ENCODE peak calls at places on chromosomes 6 and 20, in nine cellular contexts. R is fibroblast of mammary gland, K is BJ, B is pancreas, M is hepatocyte, Q is GM12865, H is bronchial epithelial cell, Y is AG04450, F is AG09309. W is an unnamed sample.

GRCh38 chr6:137013738-137014602 is 30.8 kb downstream of the IL20RA start:
- DNase-seq in R (peak), K (no peak), B (no peak), M (peak), Q (no peak), H (peak), Y (peak), F (peak), W (peak)

GRCh38 chr6:170178266-170178560 is 112.7 kb downstream of the DLL1 start:
- DNase-seq in R (no peak), K (no peak), B (no peak), M (no peak), Q (no peak), H (no peak), Y (no peak), F (no peak), W (no peak)

GRCh38 chr6:16466778-16467177 is 228.4 kb downstream of the GMPR start:
- DNase-seq in R (no peak), K (no peak), B (no peak), M (no peak), Q (no peak), H (no peak), Y (no peak), F (no peak), W (no peak)

GRCh38 chr20:59518881-59519706 is 85.2 kb upstream of the PHACTR3 start:
- DNase-seq in R (peak), K (no peak), B (no peak), M (peak), Q (peak), H (peak), Y (no peak), F (peak), W (no peak)

GRCh38 chr20:50582092-50582491 is 71.9 kb downstream of the PTPN1 start:
- DNase-seq in R (no peak), K (no peak), B (no peak), M (no peak), Q (no peak), H (no peak), Y (no peak), F (no peak), W (no peak)

GRCh38 chr6:111799576-111800467 is 73.4 kb downstream of the FYN start:
- DNase-seq in R (no peak), K (no peak), B (no peak), M (no peak), Q (no peak), H (no peak), Y (no peak), F (no peak), W (no peak)

GRCh38 chr6:137013031-137013430 is 31.7 kb downstream of the IL20RA start:
- DNase-seq in R (peak), K (no peak), B (no peak), M (no peak), Q (no peak), H (peak), Y (no peak), F (no peak), W (no peak)

GRCh38 chr6:30732237-30732943 is 10.1 kb downstream of the FLOT1 start:
- DNase-seq in R (no peak), K (no peak), B (no peak), M (no peak), Q (no peak), H (no peak), Y (no peak), F (no peak), W (no peak)

GRCh38 chr6:28203201-28203600 is 21.9 kb upstream of the ZSCAN9 start:
- DNase-seq in R (no peak), K (no peak), B (no peak), M (no peak), Q (no peak), H (no peak), Y (no peak), F (no peak), W (no peak)

GRCh38 chr6:76441850-76442249 is 369.4 kb upstream of the IMPG1 start:
- DNase-seq in R (no peak), K (no peak), B (no peak), M (peak), Q (no peak), H (no peak), Y (no peak), F (no peak), W (no peak)

GRCh38 chr6:117907600-117908245 is 659 bp downstream of the SLC35F1 start:
- DNase-seq in R (no peak), K (no peak), B (peak), M (peak), Q (no peak), H (no peak), Y (no peak), F (no peak), W (no peak)

GRCh38 chr6:130473886-130474285 is 108.1 kb downstream of the TMEM200A start:
- DNase-seq in R (peak), K (peak), B (no peak), M (no peak), Q (no peak), H (peak), Y (no peak), F (peak), W (no peak)

GRCh38 chr20:56429496-56429895 is 17.4 kb downstream of the CASS4 start:
- DNase-seq in R (peak), K (no peak), B (no peak), M (no peak), Q (no peak), H (peak), Y (no peak), F (peak), W (no peak)

GRCh38 chr20:36542516-36543186 is 1.3 kb downstream of the MYL9 start:
- DNase-seq in R (no peak), K (no peak), B (peak), M (no peak), Q (no peak), H (no peak), Y (no peak), F (no peak), W (no peak)

GRCh38 chr6:133187657-133188453 is 53.3 kb upstream of the EYA4 start:
- DNase-seq in R (no peak), K (no peak), B (no peak), M (no peak), Q (no peak), H (peak), Y (no peak), F (no peak), W (peak)

GRCh38 chr6:158410784-158411183 is 98.5 kb downstream of the TULP4 start:
- DNase-seq in R (no peak), K (no peak), B (no peak), M (no peak), Q (no peak), H (no peak), Y (no peak), F (no peak), W (no peak)

GRCh38 chr20:36847009-36847709 is 28.8 kb upstream of the TLDC2 start:
- DNase-seq in R (peak), K (no peak), B (no peak), M (peak), Q (no peak), H (peak), Y (peak), F (no peak), W (peak)

GRCh38 chr20:12229891-12230290 is 312.2 kb downstream of the BTBD3 start:
- DNase-seq in R (no peak), K (no peak), B (no peak), M (no peak), Q (no peak), H (no peak), Y (no peak), F (no peak), W (no peak)

GRCh38 chr20:10715035-10715434 is 41.2 kb upstream of the JAG1 start:
- DNase-seq in R (peak), K (no peak), B (no peak), M (no peak), Q (no peak), H (peak), Y (peak), F (no peak), W (peak)

GRCh38 chr20:17326096-17326495 is 99.3 kb downstream of the PCSK2 start:
- DNase-seq in R (no peak), K (no peak), B (no peak), M (no peak), Q (no peak), H (no peak), Y (no peak), F (no peak), W (no peak)

GRCh38 chr6:110672122-110672521 is 143.1 kb downstream of the CDK19 start:
- DNase-seq in R (no peak), K (no peak), B (no peak), M (no peak), Q (no peak), H (no peak), Y (no peak), F (no peak), W (no peak)

GRCh38 chr6:130587778-130588520 is 222.1 kb downstream of the TMEM200A start:
- DNase-seq in R (peak), K (no peak), B (no peak), M (no peak), Q (no peak), H (peak), Y (peak), F (peak), W (peak)

GRCh38 chr6:17714879-17715860 is 8.4 kb upstream of the NUP153 start:
- DNase-seq in R (peak), K (peak), B (no peak), M (peak), Q (peak), H (peak), Y (peak), F (peak), W (peak)

GRCh38 chr6:100751590-100751989 is 129.5 kb downstream of the ASCC3 start:
- DNase-seq in R (no peak), K (no peak), B (no peak), M (no peak), Q (no peak), H (no peak), Y (no peak), F (no peak), W (no peak)

GRCh38 chr6:82951389-82951788 is 114.3 kb downstream of the UBE3D start:
- DNase-seq in R (no peak), K (no peak), B (no peak), M (no peak), Q (no peak), H (peak), Y (no peak), F (no peak), W (no peak)

GRCh38 chr6:157974341-157974894 is 7.2 kb upstream of the SYNJ2 start:
- DNase-seq in R (peak), K (no peak), B (no peak), M (no peak), Q (no peak), H (no peak), Y (no peak), F (no peak), W (no peak)

GRCh38 chr6:160535270-160535669 is 128.8 kb downstream of the LPA start:
- DNase-seq in R (no peak), K (no peak), B (no peak), M (no peak), Q (no peak), H (no peak), Y (no peak), F (no peak), W (no peak)

GRCh38 chr6:118963003-118963402 is 28.0 kb upstream of the MCM9 start:
- DNase-seq in R (peak), K (no peak), B (no peak), M (no peak), Q (no peak), H (peak), Y (no peak), F (no peak), W (no peak)

GRCh38 chr20:18728867-18729224 is 84.7 kb upstream of the SCP2D1 start:
- DNase-seq in R (no peak), K (no peak), B (no peak), M (no peak), Q (no peak), H (no peak), Y (no peak), F (no peak), W (no peak)

GRCh38 chr20:62902926-62903615 is 23.2 kb downstream of the DIDO1 start:
- DNase-seq in R (peak), K (no peak), B (no peak), M (no peak), Q (no peak), H (no peak), Y (peak), F (no peak), W (no peak)

GRCh38 chr6:169885131-169885530 is 133.7 kb downstream of the ERMARD start:
- DNase-seq in R (no peak), K (no peak), B (no peak), M (no peak), Q (no peak), H (no peak), Y (no peak), F (no peak), W (no peak)

GRCh38 chr6:118697554-118697953 is 46.2 kb upstream of the CEP85L start:
- DNase-seq in R (no peak), K (no peak), B (no peak), M (no peak), Q (no peak), H (no peak), Y (no peak), F (no peak), W (no peak)

GRCh38 chr6:165889636-165890403 is 226.8 kb upstream of the PDE10A start:
- DNase-seq in R (peak), K (no peak), B (no peak), M (peak), Q (peak), H (peak), Y (no peak), F (no peak), W (peak)

GRCh38 chr20:24668384-24668702 is 198.9 kb downstream of the SYNDIG1 start:
- DNase-seq in R (no peak), K (no peak), B (no peak), M (no peak), Q (no peak), H (no peak), Y (no peak), F (no peak), W (no peak)

GRCh38 chr6:149929422-149929821 is 6.5 kb upstream of the RAET1G start:
- DNase-seq in R (no peak), K (no peak), B (no peak), M (no peak), Q (no peak), H (no peak), Y (no peak), F (no peak), W (no peak)

DNA sequence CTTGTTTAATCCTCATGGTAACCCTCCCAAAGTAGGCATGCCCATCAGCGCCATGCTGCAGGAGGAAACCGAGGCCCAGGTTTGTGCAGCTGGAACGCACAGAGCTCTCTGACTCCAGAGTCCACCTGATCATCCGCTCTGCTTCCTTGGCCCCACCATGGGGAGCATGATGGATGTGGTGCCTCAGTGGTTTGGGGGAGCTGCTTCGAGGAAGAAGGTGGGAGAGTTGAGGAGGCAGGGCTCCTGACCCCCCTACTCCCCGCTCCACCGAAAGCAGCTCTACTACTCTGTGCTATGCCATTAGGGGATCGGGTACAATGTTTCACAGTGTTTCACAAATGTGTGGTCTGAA is 52.2 kb downstream of the TGM2 start:
- DNase-seq in R (no peak), K (no peak), B (no peak), M (no peak), Q (no peak), H (no peak), Y (no peak), F (no peak), W (no peak)
- TF ChIP-seq CTCF in R (no peak), K (no peak), B (no peak), M (no peak), Q (no peak), H (no peak), Y (no peak), F (no peak), W (no peak)

GRCh38 chr6:33075568-33076405 is at the start of gene HLA-DPB1:
- DNase-seq in R (peak), K (peak), B (no peak), M (peak), Q (peak), H (peak), Y (no peak), F (peak), W (peak)

GRCh38 chr6:33072508-33073100 is 845 bp downstream of the HLA-DPA1 start:
- DNase-seq in R (no peak), K (no peak), B (no peak), M (no peak), Q (no peak), H (no peak), Y (no peak), F (no peak), W (no peak)

GRCh38 chr6:33071579-33071978 is 1.9 kb downstream of the HLA-DPA1 start:
- DNase-seq in R (no peak), K (no peak), B (no peak), M (no peak), Q (no peak), H (no peak), Y (no peak), F (no peak), W (no peak)

GRCh38 chr6:33075208-33075567 is 602 bp upstream of the HLA-DPB1 start:
- DNase-seq in R (no peak), K (no peak), B (no peak), M (no peak), Q (peak), H (no peak), Y (no peak), F (no peak), W (no peak)

DNA sequence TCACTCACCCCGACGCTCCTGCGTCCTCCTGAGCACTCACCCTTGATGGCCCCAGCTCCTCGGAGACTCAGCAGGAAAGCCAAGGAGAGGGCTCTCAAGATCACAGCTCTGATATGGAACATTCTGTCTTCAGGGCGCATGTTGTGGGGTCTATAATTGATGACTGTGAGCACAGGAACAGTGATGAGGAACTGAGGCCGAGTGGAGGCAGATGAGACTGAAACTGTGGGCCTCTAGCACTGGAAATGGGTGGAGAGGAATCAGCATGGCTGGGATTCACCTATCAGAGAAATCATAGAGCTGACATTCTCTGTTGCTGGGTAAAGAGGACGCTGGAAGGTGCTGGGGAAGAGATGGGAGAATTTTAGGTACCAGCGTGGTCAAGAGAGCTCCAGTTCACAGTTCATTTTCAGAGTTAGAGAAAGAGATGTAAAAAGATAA is at the start of gene HLA-DPA1:
- DNase-seq in R (peak), K (no peak), B (no peak), M (no peak), Q (peak), H (peak), Y (no peak), F (no peak), W (no peak)
- H3K4me3 ChIP-seq in R (no peak), K (no peak), B (no peak), M (no peak), Q (peak), H (no peak), Y (no peak), F (no peak), W (no peak)

GRCh38 chr6:81751388-81752083 is 945 bp downstream of the TENT5A start:
- DNase-seq in R (no peak), K (no peak), B (peak), M (peak), Q (no peak), H (no peak), Y (no peak), F (no peak), W (no peak)

GRCh38 chr6:81752084-81752968 is at the start of gene TENT5A:
- DNase-seq in R (peak), K (peak), B (peak), M (peak), Q (peak), H (peak), Y (peak), F (peak), W (peak)

GRCh38 chr6:81754906-81755305 is 2.4 kb upstream of the TENT5A start:
- DNase-seq in R (no peak), K (no peak), B (no peak), M (no peak), Q (no peak), H (no peak), Y (no peak), F (no peak), W (no peak)

GRCh38 chr6:81753709-81754678 is 1.5 kb upstream of the TENT5A start:
- DNase-seq in R (peak), K (no peak), B (peak), M (peak), Q (peak), H (no peak), Y (no peak), F (no peak), W (no peak)

DNA sequence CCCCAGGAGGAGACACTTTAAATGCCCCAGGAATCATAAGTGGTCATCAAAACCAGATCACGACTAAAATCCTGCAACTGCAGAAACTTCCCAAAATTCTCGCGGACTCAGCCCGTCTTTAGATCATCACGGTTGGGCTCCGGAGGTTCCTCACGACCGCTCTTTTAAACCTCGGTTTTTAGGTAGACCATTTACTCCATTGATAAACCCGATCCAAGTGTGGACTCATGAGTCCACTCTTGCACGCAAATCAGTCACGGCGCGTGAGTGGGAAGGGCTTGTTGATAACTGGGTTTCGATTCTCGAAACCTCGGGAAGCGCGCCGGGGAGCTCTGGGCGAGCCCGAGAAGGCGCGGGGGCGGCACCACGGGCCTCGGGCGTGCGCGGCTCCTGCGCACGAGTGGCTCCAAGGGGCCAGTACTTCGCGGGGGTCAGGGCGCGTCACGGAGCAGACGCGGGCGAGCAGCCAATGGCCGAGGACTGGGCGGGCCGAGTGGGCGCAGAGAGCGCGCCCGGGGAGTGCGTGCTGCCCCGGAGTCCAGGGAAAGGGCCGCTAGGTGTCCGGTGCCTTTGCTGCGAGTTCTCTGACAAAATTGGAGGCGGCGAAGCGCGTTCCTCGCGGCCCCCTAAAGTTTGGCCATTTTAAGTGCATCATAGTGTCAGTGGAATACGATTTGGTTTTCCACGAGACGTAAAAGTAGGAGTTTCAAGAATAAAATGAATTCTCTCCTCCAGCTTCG is 658 bp upstream of the TENT5A start:
- DNase-seq in R (peak), K (peak), B (peak), M (peak), Q (peak), H (peak), Y (peak), F (peak), W (peak)
- TF ChIP-seq CTCF in R (peak), K (peak), B (no peak), M (no peak), Q (no peak), H (no peak), Y (peak), F (peak), W (peak)

GRCh38 chr6:127289934-127290333 is 23.3 kb downstream of the RNF146 start:
- DNase-seq in R (no peak), K (no peak), B (no peak), M (no peak), Q (no peak), H (no peak), Y (no peak), F (no peak), W (no peak)

GRCh38 chr6:127290391-127290963 is 23.8 kb downstream of the RNF146 start:
- DNase-seq in R (no peak), K (no peak), B (no peak), M (no peak), Q (peak), H (no peak), Y (no peak), F (no peak), W (no peak)

GRCh38 chr6:127288705-127289104 is 22.0 kb downstream of the RNF146 start:
- DNase-seq in R (no peak), K (no peak), B (no peak), M (no peak), Q (no peak), H (no peak), Y (no peak), F (no peak), W (no peak)

DNA sequence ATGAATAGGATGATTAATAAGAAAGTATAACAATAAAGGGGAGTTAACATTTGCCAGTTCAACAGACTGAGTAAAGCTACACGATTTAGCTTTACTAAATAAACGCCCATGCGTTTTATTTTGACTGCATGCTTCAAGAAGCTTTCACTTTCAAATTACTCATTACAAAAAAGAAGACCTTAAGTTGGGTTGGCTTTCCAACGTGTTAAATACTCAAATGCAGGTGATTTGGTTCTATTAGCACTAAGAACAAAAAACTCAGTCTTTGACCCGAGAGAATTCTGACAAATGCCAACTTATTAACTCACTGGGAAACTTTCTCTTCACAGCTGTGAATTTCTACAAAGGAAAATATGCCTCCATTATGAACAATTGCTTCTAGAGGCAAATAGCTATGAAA is 24.8 kb downstream of the RNF146 start:
- DNase-seq in R (no peak), K (no peak), B (no peak), M (no peak), Q (peak), H (peak), Y (no peak), F (no peak), W (no peak)
- H3K4me3 ChIP-seq in R (no peak), K (no peak), B (no peak), M (no peak), Q (peak), H (no peak), Y (no peak), F (no peak), W (no peak)

GRCh38 chr6:144921206-144921975 is 636.3 kb downstream of the UTRN start:
- DNase-seq in R (no peak), K (no peak), B (no peak), M (no peak), Q (no peak), H (no peak), Y (no peak), F (no peak), W (no peak)
- TF ChIP-seq CTCF in R (no peak), K (no peak), B (no peak), M (no peak), Q (no peak), H (no peak), Y (no peak), F (no peak), W (no peak)

W was measured in astrocyte of the cerebellum.